ENCODE peak calls at places on chromosomes 7 and 10, in ten cellular contexts. S is IMR-90, F is heart left ventricle, W is transverse colon, E is ovary, P is GM12878, Y is spleen, U is H1, L is A549, I is prostate gland. X is an unnamed sample. For H3K9me3, the result is how much of the 10 kb centered on the place peaks cover.

GRCh38 chr10:112915590-112916572 is 34.2 kb upstream of the TCF7L2 start:
- DNase-seq in S (peak), F (no peak), W (peak), E (no peak), P (peak), Y (no peak), U (peak), L (peak), I (no peak), X (no peak)

GRCh38 chr10:49734676-49735075 is 27.4 kb downstream of the OGDHL start:
- DNase-seq in S (no peak), F (no peak), W (peak), E (no peak), P (no peak), Y (no peak), U (no peak), L (no peak), I (peak), X (no peak)

GRCh38 chr7:92682324-92682723 is 92.1 kb upstream of the FAM133B start:
- DNase-seq in S (no peak), F (no peak), W (peak), E (no peak), P (no peak), Y (no peak), U (no peak), L (no peak), I (no peak), X (no peak)

GRCh38 chr10:61400524-61400923 is 52.7 kb downstream of the TMEM26 start:
- DNase-seq in S (no peak), F (no peak), W (no peak), E (no peak), P (no peak), Y (no peak), U (no peak), L (no peak), I (no peak), X (no peak)

GRCh38 chr7:44398953-44399574 is 73.7 kb upstream of the CAMK2B start:
- DNase-seq in S (peak), F (no peak), W (no peak), E (no peak), P (no peak), Y (no peak), U (no peak), L (no peak), I (no peak), X (no peak)

GRCh38 chr7:24059775-24060174 is 224.2 kb upstream of the NPY start:
- DNase-seq in S (no peak), F (no peak), W (no peak), E (no peak), P (no peak), Y (no peak), U (no peak), L (no peak), I (no peak), X (no peak)

GRCh38 chr7:142298009-142298408 is 40.2 kb upstream of the PRSS58 start:
- DNase-seq in S (no peak), F (no peak), W (no peak), E (no peak), P (no peak), Y (no peak), U (peak), L (peak), I (no peak), X (no peak)

GRCh38 chr10:132133005-132133404 is 53.7 kb upstream of the DPYSL4 start:
- DNase-seq in S (no peak), F (no peak), W (no peak), E (no peak), P (no peak), Y (peak), U (no peak), L (no peak), I (no peak), X (no peak)

GRCh38 chr7:106129291-106129690 is 17.2 kb upstream of the SYPL1 start:
- DNase-seq in S (no peak), F (no peak), W (no peak), E (no peak), P (no peak), Y (no peak), U (no peak), L (no peak), I (no peak), X (no peak)

GRCh38 chr10:131657318-131657984 is 243.4 kb upstream of the PPP2R2D start:
- DNase-seq in S (no peak), F (no peak), W (no peak), E (no peak), P (no peak), Y (peak), U (no peak), L (no peak), I (no peak), X (no peak)

GRCh38 chr7:77536017-77536412 is 1.1 kb upstream of the PTPN12 start:
- DNase-seq in S (no peak), F (no peak), W (no peak), E (peak), P (no peak), Y (no peak), U (no peak), L (peak), I (no peak), X (peak)

GRCh38 chr7:13433946-13434345 is 555.5 kb downstream of the ETV1 start:
- DNase-seq in S (no peak), F (no peak), W (no peak), E (no peak), P (no peak), Y (no peak), U (no peak), L (no peak), I (no peak), X (no peak)

GRCh38 chr7:12130664-12131063 is 80.4 kb upstream of the TMEM106B start:
- DNase-seq in S (no peak), F (no peak), W (no peak), E (no peak), P (no peak), Y (no peak), U (no peak), L (no peak), I (no peak), X (no peak)

GRCh38 chr7:5827755-5828154 is 46.3 kb upstream of the RNF216 start:
- DNase-seq in S (no peak), F (no peak), W (peak), E (no peak), P (no peak), Y (peak), U (no peak), L (peak), I (no peak), X (no peak)

GRCh38 chr7:7970620-7971307 is 2.2 kb downstream of the GLCCI1 start:
- DNase-seq in S (peak), F (no peak), W (no peak), E (no peak), P (no peak), Y (no peak), U (no peak), L (no peak), I (no peak), X (no peak)

GRCh38 chr7:64045301-64046040 is at the start of gene ZNF727:
- DNase-seq in S (no peak), F (peak), W (peak), E (peak), P (no peak), Y (peak), U (no peak), L (no peak), I (peak), X (peak)

GRCh38 chr10:130579913-130580312 is 443.7 kb downstream of the GLRX3 start:
- DNase-seq in S (no peak), F (no peak), W (no peak), E (no peak), P (no peak), Y (no peak), U (no peak), L (no peak), I (no peak), X (no peak)

GRCh38 chr7:300546-301290 is 10.7 kb downstream of the FOXL3 start:
- DNase-seq in S (no peak), F (no peak), W (no peak), E (no peak), P (no peak), Y (peak), U (no peak), L (no peak), I (no peak), X (no peak)

DNA sequence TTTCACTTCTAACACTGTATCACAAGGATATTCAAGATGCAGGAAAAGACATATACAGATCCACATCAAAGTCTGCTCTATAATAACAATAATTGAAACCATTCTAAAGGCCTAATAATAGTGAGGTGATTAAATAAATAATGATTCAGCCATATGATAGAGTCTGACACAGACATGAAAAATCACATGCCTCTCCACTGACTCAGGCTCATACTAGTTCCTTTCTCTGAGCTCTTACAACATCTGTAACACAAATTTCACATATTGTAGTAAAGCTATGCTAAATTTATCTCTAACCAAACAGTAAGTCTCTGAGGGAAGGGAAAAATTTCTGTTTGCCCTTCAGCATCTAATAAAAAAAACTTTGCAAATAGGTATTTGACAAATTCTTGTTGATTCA is 54.1 kb downstream of the CUBN start:
- DNase-seq in S (peak), F (no peak), W (no peak), E (no peak), P (no peak), Y (no peak), U (no peak), L (peak), I (no peak), X (peak)
- H3K27ac ChIP-seq in S (peak), F (peak), W (peak), E (no peak), P (no peak), Y (peak), U (no peak), L (peak), I (no peak), X (peak)

GRCh38 chr10:10794776-10795175 is 222.9 kb upstream of the CELF2 start:
- DNase-seq in S (peak), F (no peak), W (no peak), E (no peak), P (no peak), Y (no peak), U (no peak), L (no peak), I (no peak), X (no peak)
- TF ChIP-seq POLR2A in S (no peak), F (no peak), W (no peak), E (no peak), P (no peak), Y (no peak), U (no peak), L (no peak), I (no peak), X (no peak)

GRCh38 chr7:157947504-157947903 is 610.7 kb downstream of the DNAJB6 start:
- DNase-seq in S (no peak), F (no peak), W (no peak), E (no peak), P (no peak), Y (no peak), U (no peak), L (no peak), I (no peak), X (no peak)
- H3K9me3 ChIP-seq in S (half or more), F (under half), W (under half), E (under half), P (under half), Y (under half), U (under half), L (under half), I (under half), X (under half)

GRCh38 chr7:159107052-159107892 is 37.4 kb downstream of the VIPR2 start:
- DNase-seq in S (no peak), F (no peak), W (no peak), E (no peak), P (no peak), Y (peak), U (no peak), L (no peak), I (no peak), X (no peak)

GRCh38 chr7:159103382-159104187 is 41.1 kb downstream of the VIPR2 start:
- DNase-seq in S (no peak), F (peak), W (no peak), E (peak), P (no peak), Y (no peak), U (no peak), L (no peak), I (no peak), X (no peak)

GRCh38 chr7:159104188-159105030 is 40.3 kb downstream of the VIPR2 start:
- DNase-seq in S (no peak), F (peak), W (peak), E (peak), P (no peak), Y (peak), U (no peak), L (no peak), I (no peak), X (peak)

GRCh38 chr7:159105066-159105780 is 39.4 kb downstream of the VIPR2 start:
- DNase-seq in S (no peak), F (peak), W (peak), E (peak), P (no peak), Y (peak), U (no peak), L (no peak), I (no peak), X (no peak)

DNA sequence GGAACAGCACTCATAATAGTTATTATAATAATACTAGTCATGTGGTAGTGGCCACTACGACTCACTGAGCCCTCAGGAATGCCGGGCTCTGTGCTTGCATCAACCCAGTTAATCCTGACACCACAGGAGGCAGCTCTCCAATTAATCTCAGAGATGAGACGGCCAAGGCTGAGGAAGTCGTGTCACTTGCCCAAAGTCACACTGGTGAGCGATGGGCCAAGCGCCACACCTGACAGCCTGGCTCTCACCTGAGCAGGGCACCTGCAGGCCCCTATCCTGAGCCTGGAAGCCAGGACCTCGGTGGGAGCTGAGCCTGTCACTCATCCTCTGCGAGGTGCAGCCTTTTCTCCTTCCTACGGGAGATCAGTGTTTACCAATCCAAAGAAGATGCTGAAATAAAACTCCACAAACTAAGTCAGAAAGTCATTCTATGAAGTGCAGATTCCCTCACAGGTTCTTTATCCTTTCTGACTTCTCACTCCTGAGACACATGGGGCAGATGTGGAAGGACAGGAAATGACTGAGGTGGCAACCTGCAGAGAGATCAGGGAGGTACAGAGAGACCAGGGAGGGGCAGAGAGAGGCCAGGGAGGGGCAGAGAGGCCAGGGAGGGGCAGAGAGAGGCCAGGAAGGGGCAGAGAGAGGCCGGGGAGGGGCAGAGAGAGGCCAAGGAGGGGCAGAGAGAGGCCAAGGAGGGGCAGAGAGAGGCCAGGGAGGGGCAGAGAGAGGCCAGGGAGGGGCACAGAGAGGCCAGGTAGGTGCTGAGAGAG is 38.6 kb downstream of the VIPR2 start:
- DNase-seq in S (no peak), F (no peak), W (peak), E (no peak), P (no peak), Y (peak), U (no peak), L (no peak), I (no peak), X (no peak)
- H3K27ac ChIP-seq in S (no peak), F (peak), W (no peak), E (no peak), P (no peak), Y (no peak), U (peak), L (peak), I (no peak), X (no peak)

DNA sequence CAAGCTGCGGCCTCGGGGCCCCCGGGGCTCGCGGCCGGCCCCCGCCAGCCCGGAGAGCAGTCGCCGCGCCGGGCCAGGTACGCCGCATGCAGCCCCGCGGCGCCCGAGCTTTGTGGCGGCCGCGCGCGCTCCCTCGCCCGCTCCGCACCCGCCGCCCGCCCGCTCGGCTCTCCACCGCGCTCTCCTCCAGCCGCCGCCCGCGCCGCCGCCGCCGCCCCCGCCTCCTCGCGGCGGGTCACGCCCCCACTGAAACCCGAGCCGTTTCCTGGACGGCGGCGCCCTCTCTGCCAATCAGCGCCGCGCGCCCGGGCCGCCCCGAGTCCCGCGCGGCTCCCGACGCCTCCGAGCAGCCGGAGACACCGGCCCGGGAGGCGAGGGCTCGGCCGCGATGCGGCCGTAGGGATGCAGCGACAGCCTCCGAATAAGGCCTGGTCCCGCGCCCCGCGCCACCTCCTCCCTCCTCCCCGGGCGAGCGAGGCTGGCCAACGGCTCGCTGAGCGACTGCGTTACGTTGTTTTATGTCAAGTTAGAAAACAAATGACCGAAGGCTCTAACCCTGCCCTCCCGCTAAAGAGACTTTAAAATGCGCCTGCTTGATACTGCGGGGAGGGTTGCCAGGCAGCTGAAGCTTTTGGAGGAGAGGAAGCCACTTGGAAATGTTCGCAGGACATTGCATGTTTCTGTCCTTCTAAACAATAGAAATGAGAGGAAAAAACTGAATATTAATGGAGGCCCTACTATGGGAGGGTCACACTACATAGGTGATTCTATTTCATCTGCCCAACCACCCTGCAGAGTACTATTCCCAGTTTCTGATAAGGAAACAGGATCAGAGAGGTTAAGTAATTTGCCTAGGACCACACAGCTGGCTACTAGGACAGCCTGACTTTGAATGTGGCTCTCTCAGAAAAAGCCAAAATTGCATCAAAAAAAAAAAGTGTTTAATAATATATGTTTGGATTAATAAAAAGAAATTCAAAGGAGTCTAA is at the start of gene FGFR2:
- DNase-seq in S (no peak), F (peak), W (peak), E (peak), P (no peak), Y (no peak), U (no peak), L (peak), I (peak), X (peak)
- TF ChIP-seq POLR2A in S (no peak), F (no peak), W (peak), E (no peak), P (no peak), Y (no peak), U (peak), L (no peak), I (peak), X (peak)

GRCh38 chr10:8282340-8282739 is 227.9 kb downstream of the GATA3 start:
- DNase-seq in S (no peak), F (no peak), W (no peak), E (no peak), P (no peak), Y (no peak), U (no peak), L (no peak), I (no peak), X (no peak)
- H3K9me3 ChIP-seq in S (under half), F (under half), W (under half), E (under half), P (under half), Y (under half), U (under half), L (under half), I (under half), X (under half)

DNA sequence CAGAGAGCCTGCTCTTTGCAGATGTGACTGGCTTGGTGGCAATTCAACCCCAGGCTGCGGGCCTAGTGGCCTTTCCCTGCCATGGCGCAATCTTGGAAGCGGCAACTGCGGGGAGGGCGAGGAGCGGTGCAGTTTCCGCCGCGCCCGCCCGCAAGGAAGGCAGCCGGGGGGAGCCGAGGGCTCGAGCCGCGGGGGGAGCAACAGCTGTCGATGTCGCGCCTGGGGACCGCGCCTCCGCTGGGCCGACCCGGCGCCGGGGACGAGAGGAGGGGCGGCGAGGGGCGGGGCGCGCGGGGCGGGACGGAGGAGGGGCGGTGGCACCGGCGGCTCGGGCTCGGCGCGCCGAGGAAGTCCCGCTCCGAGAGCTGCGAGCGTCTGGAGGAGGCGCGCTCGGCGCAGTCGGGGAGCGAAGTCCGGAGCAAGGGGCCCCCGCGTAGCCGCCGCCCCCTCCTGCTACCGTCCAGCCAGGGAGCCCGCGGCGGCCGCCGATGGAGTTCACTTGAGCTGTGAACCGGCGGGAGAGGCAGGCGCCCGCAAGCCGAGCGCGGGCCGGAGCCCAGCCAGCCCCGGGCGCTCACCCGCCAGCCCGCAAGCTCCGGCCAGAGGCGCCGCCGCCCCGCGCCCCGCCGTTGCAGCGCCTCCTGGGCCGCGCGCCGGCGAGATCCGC is 438.1 kb upstream of the GALNT17 start:
- DNase-seq in S (peak), F (peak), W (peak), E (peak), P (no peak), Y (peak), U (no peak), L (peak), I (peak), X (peak)
- H3K27ac ChIP-seq in S (no peak), F (peak), W (peak), E (peak), P (peak), Y (peak), U (no peak), L (peak), I (peak), X (no peak)